ENCODE peak calls at places on chromosomes 5 and 9, in five cellular contexts. F is tibial artery; G is CD8-positive, alpha-beta T cell; Q is body of pancreas; W is uterus. U is an unnamed sample. For H3K9me3, the result is how much of the 10 kb centered on the place peaks cover.

GRCh38 chr5:6820851-6821479 is 107.7 kb downstream of the TENT4A start:
- DNase-seq in F (no peak), G (no peak), Q (peak), W (no peak), U (peak)

GRCh38 chr5:122219767-122220166 is 90.4 kb downstream of the ZNF474 start:
- DNase-seq in F (no peak), G (no peak), Q (no peak), W (no peak), U (no peak)

GRCh38 chr9:2234371-2234893 is 219.3 kb downstream of the SMARCA2 start:
- DNase-seq in F (no peak), G (no peak), Q (no peak), W (peak), U (no peak)

GRCh38 chr5:35626108-35626507 is 8.4 kb downstream of the SPEF2 start:
- DNase-seq in F (no peak), G (no peak), Q (no peak), W (no peak), U (no peak)

GRCh38 chr5:88610586-88610985 is 272.4 kb downstream of the MEF2C start:
- DNase-seq in F (no peak), G (no peak), Q (no peak), W (no peak), U (no peak)

GRCh38 chr9:124360277-124360676 is 55.0 kb downstream of the PSMB7 start:
- DNase-seq in F (no peak), G (no peak), Q (no peak), W (no peak), U (no peak)

GRCh38 chr9:25678846-25679360 is 659 bp upstream of the TUSC1 start:
- DNase-seq in F (no peak), G (no peak), Q (no peak), W (no peak), U (no peak)

GRCh38 chr5:115977096-115977495 is 14.8 kb downstream of the LVRN start:
- DNase-seq in F (no peak), G (no peak), Q (no peak), W (no peak), U (no peak)

GRCh38 chr9:124260769-124261603 is 3.2 kb downstream of the NEK6 start:
- DNase-seq in F (peak), G (no peak), Q (no peak), W (no peak), U (no peak)

GRCh38 chr9:130973686-130974281 is 34.7 kb upstream of the FIBCD1 start:
- DNase-seq in F (no peak), G (no peak), Q (no peak), W (no peak), U (no peak)

GRCh38 chr9:138097501-138097991 is 220.0 kb downstream of the CACNA1B start:
- DNase-seq in F (peak), G (no peak), Q (no peak), W (peak), U (no peak)

GRCh38 chr5:25713259-25713658 is 1068.5 kb upstream of the CDH10 start:
- DNase-seq in F (no peak), G (no peak), Q (no peak), W (no peak), U (no peak)

GRCh38 chr9:7094052-7094451 is 336.3 kb downstream of the KDM4C start:
- DNase-seq in F (no peak), G (no peak), Q (no peak), W (no peak), U (no peak)

GRCh38 chr5:57539281-57539701 is 56.7 kb upstream of the ACTBL2 start:
- DNase-seq in F (no peak), G (no peak), Q (no peak), W (no peak), U (no peak)

GRCh38 chr9:36443581-36443980 is 43.5 kb upstream of the RNF38 start:
- DNase-seq in F (no peak), G (no peak), Q (no peak), W (no peak), U (no peak)

GRCh38 chr9:123337971-123338370 is 18.0 kb upstream of the CRB2 start:
- DNase-seq in F (no peak), G (no peak), Q (no peak), W (no peak), U (no peak)

GRCh38 chr5:140996055-140996454 is 29.8 kb downstream of the PCDHAC2 start:
- DNase-seq in F (no peak), G (no peak), Q (no peak), W (no peak), U (no peak)
- H3K27ac ChIP-seq in F (no peak), G (no peak), Q (no peak), W (no peak), U (no peak)

GRCh38 chr5:179118338-179118737 is 58.2 kb downstream of the ZNF354C start:
- DNase-seq in F (no peak), G (no peak), Q (no peak), W (no peak), U (no peak)

GRCh38 chr5:179120951-179121666 is 60.9 kb downstream of the ZNF354C start:
- DNase-seq in F (peak), G (no peak), Q (no peak), W (no peak), U (no peak)

GRCh38 chr5:179120421-179120861 is 60.3 kb downstream of the ZNF354C start:
- DNase-seq in F (peak), G (no peak), Q (no peak), W (no peak), U (no peak)

GRCh38 chr5:179118756-179119414 is 58.7 kb downstream of the ZNF354C start:
- DNase-seq in F (peak), G (no peak), Q (no peak), W (no peak), U (no peak)

GRCh38 chr5:179119415-179120170 is 59.4 kb downstream of the ZNF354C start:
- DNase-seq in F (peak), G (no peak), Q (no peak), W (no peak), U (no peak)
- H3K9me3 ChIP-seq in F (under half), G (under half), Q (under half), W (under half), U (under half)

DNA sequence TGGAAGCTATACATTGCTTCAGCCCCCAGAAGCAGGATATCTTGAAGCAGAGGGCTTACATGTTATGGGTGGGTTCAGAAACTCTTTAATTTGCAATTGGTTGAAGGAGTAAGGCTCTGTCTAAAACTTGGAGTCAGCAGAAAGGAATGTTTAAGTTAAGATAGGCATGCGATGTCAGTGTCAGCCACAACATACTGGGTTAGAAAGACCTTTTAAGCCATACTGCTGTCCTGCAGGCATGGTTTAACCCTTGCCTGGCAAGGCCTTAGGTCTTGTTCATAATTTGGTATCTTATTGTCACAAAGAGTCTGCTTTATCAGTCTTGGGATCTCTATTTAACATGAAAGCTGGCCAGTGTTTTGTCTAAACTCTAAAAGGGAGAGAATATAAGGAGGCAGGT is 1619.6 kb upstream of the WWC1 start:
- DNase-seq in F (no peak), G (no peak), Q (no peak), W (no peak), U (no peak)
- H3K27ac ChIP-seq in F (no peak), G (no peak), Q (no peak), W (no peak), U (no peak)

GRCh38 chr5:149073217-149073616 is 10.4 kb upstream of the SH3TC2 start:
- DNase-seq in F (no peak), G (no peak), Q (no peak), W (no peak), U (no peak)

GRCh38 chr5:149071756-149072155 is 8.9 kb upstream of the SH3TC2 start:
- DNase-seq in F (no peak), G (no peak), Q (no peak), W (no peak), U (no peak)

GRCh38 chr5:149071216-149071615 is 8.4 kb upstream of the SH3TC2 start:
- DNase-seq in F (no peak), G (no peak), Q (no peak), W (no peak), U (no peak)

GRCh38 chr5:149072791-149073190 is 9.9 kb upstream of the SH3TC2 start:
- DNase-seq in F (no peak), G (no peak), Q (no peak), W (no peak), U (no peak)

GRCh38 chr5:149072376-149072775 is 9.5 kb upstream of the SH3TC2 start:
- DNase-seq in F (no peak), G (no peak), Q (no peak), W (no peak), U (no peak)
- H3K9me3 ChIP-seq in F (under half), G (under half), Q (under half), W (under half), U (under half)

DNA sequence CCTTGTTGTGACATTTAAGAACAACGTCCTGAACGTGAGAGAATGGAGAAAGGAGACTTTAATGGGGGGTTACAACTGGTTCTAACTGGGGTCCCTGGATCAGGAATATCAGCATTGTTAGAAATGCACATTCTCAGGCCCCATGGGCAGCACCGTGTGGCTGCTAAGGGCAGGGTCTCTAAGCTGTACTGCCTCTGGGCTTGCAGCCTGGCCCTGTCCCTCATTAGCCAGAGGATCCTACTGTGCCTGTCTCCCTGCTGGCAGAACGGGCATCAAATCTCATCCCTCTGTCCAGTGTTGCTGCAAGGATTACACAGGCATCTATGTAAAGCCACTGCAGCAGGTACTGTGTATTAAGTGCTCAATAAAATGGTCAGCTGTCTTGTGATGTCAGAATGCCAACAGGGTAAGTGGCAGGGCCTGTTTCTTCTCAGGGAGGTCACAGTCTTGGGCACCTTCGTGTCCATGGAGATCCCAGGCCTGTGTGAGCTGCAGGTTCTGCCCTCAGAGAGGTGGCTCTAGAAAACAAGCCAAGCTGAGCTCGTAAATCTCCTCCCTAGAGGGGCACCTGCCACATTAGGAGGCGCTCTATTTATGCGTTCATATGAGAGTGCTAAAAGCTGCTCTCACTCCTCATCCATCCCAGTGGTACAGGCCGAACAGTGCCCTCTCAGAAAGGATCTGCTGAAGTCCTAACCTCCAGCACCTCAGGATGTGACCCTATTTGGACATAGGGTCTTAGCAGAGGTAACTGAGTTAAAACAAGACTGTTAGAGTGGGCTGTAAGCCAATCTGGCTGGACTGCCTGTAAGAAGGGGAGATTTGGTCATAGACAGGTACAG is 210.5 kb downstream of the GADD45G start:
- DNase-seq in F (no peak), G (no peak), Q (no peak), W (no peak), U (no peak)
- H3K27ac ChIP-seq in F (no peak), G (no peak), Q (no peak), W (no peak), U (no peak)

GRCh38 chr9:129509508-129509907 is 111.4 kb downstream of the C9orf50 start:
- DNase-seq in F (no peak), G (no peak), Q (no peak), W (no peak), U (no peak)

GRCh38 chr9:129513856-129514496 is 106.9 kb downstream of the C9orf50 start:
- DNase-seq in F (no peak), G (no peak), Q (no peak), W (no peak), U (no peak)

GRCh38 chr9:129513282-129513681 is 107.6 kb downstream of the C9orf50 start:
- DNase-seq in F (no peak), G (no peak), Q (no peak), W (no peak), U (no peak)

GRCh38 chr9:129514497-129514867 is 106.4 kb downstream of the C9orf50 start:
- DNase-seq in F (no peak), G (no peak), Q (no peak), W (no peak), U (no peak)

GRCh38 chr9:129511320-129511900 is 109.5 kb downstream of the C9orf50 start:
- DNase-seq in F (no peak), G (no peak), Q (no peak), W (no peak), U (no peak)
- H3K9me3 ChIP-seq in F (under half), G (under half), Q (under half), W (under half), U (under half)

GRCh38 chr5:132498686-132499271 is 8.2 kb upstream of the IRF1 start:
- DNase-seq in F (peak), G (no peak), Q (no peak), W (no peak), U (no peak)

GRCh38 chr5:132500931-132501628 is 10.5 kb upstream of the IRF1 start:
- DNase-seq in F (peak), G (peak), Q (peak), W (no peak), U (peak)

GRCh38 chr5:132501629-132501956 is 11.0 kb upstream of the IRF1 start:
- DNase-seq in F (no peak), G (no peak), Q (no peak), W (no peak), U (no peak)

GRCh38 chr5:132499440-132500243 is 9.1 kb upstream of the IRF1 start:
- DNase-seq in F (peak), G (no peak), Q (no peak), W (no peak), U (no peak)

GRCh38 chr5:132500244-132500930 is 9.8 kb upstream of the IRF1 start:
- DNase-seq in F (peak), G (no peak), Q (no peak), W (no peak), U (no peak)
- H3K27ac ChIP-seq in F (peak), G (no peak), Q (peak), W (peak), U (peak)

GRCh38 chr5:17794201-17794600 is 159.9 kb downstream of the TAF11L14 start:
- DNase-seq in F (no peak), G (no peak), Q (no peak), W (no peak), U (no peak)

GRCh38 chr5:17799521-17799920 is 165.3 kb downstream of the TAF11L14 start:
- DNase-seq in F (no peak), G (no peak), Q (no peak), W (no peak), U (no peak)

GRCh38 chr5:17796757-17797398 is 162.6 kb downstream of the TAF11L14 start:
- DNase-seq in F (no peak), G (no peak), Q (no peak), W (no peak), U (no peak)

DNA sequence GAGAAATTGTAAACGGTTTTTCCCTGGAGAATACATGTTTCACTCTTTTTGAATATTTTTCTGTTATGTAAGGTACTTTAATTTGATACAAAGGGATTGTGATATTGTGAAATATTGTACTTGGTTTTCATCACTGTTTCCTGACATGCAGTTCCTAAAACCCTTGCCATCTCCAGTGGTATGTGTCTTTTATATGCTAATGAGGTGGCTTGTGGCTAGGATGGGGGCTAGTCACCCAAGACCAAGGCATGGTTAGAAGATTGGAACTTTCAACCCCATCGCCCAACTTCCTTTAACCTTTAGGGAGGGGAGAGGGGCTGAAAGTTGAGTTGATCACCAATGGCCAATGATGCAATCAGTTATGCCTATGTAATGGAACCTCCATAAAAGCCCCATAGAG is 160.6 kb downstream of the TAF11L14 start:
- DNase-seq in F (no peak), G (no peak), Q (no peak), W (no peak), U (no peak)
- H3K9me3 ChIP-seq in F (under half), G (under half), Q (under half), W (under half), U (under half)